ENCODE peak calls at places on chromosomes 7 and 10, in nine cellular contexts. A is suprapubic skin, S is SK-N-SH, Z is transverse colon, P is ovary, M is HepG2, H is GM12878, Q is stomach, U is esophagus muscularis mucosa. O is an unnamed sample. For H3K27me3, the result is how much of the 10 kb centered on the place peaks cover.

GRCh38 chr10:104328916-104329710 is 9.2 kb downstream of the ITPRIP start:
- DNase-seq in A (peak), S (no peak), Z (no peak), P (peak), M (peak), H (no peak), Q (no peak), U (no peak), O (peak)

GRCh38 chr10:10803273-10803672 is 214.4 kb upstream of the CELF2 start:
- DNase-seq in A (no peak), S (no peak), Z (no peak), P (no peak), M (no peak), H (no peak), Q (no peak), U (no peak), O (no peak)

GRCh38 chr7:151013728-151014497 is 10.4 kb downstream of the ATG9B start:
- DNase-seq in A (peak), S (peak), Z (peak), P (no peak), M (no peak), H (peak), Q (peak), U (no peak), O (peak)

GRCh38 chr7:44338600-44338999 is 13.2 kb upstream of the CAMK2B start:
- DNase-seq in A (no peak), S (no peak), Z (no peak), P (no peak), M (no peak), H (no peak), Q (no peak), U (no peak), O (no peak)

GRCh38 chr7:3109516-3109915 is 65.8 kb upstream of the CARD11 start:
- DNase-seq in A (peak), S (no peak), Z (no peak), P (no peak), M (no peak), H (no peak), Q (no peak), U (no peak), O (no peak)

GRCh38 chr7:103640031-103640779 is 194.2 kb upstream of the SLC26A5 start:
- DNase-seq in A (no peak), S (no peak), Z (no peak), P (no peak), M (no peak), H (no peak), Q (no peak), U (no peak), O (no peak)

GRCh38 chr10:317219-317868 is 182.1 kb downstream of the ZMYND11 start:
- DNase-seq in A (no peak), S (no peak), Z (peak), P (no peak), M (no peak), H (peak), Q (no peak), U (no peak), O (no peak)

GRCh38 chr10:60729106-60729505 is 49.2 kb upstream of the CDK1 start:
- DNase-seq in A (no peak), S (no peak), Z (no peak), P (no peak), M (no peak), H (no peak), Q (no peak), U (no peak), O (no peak)

GRCh38 chr7:34011711-34012110 is 106.4 kb downstream of the BMPER start:
- DNase-seq in A (no peak), S (no peak), Z (no peak), P (no peak), M (no peak), H (no peak), Q (no peak), U (no peak), O (no peak)

GRCh38 chr10:50554995-50555568 is 68.7 kb downstream of the SGMS1 start:
- DNase-seq in A (no peak), S (no peak), Z (no peak), P (no peak), M (no peak), H (no peak), Q (no peak), U (no peak), O (no peak)

GRCh38 chr7:66413379-66414114 is 208.4 kb downstream of the TPST1 start:
- DNase-seq in A (peak), S (peak), Z (peak), P (peak), M (no peak), H (no peak), Q (peak), U (peak), O (peak)

GRCh38 chr10:24382979-24383663 is 174.2 kb downstream of the KIAA1217 start:
- DNase-seq in A (no peak), S (no peak), Z (peak), P (peak), M (peak), H (no peak), Q (peak), U (no peak), O (no peak)

GRCh38 chr7:107166702-107167426 is 1.9 kb upstream of the HBP1 start:
- DNase-seq in A (no peak), S (no peak), Z (no peak), P (no peak), M (no peak), H (no peak), Q (no peak), U (no peak), O (no peak)

GRCh38 chr10:3538850-3539531 is 246.0 kb downstream of the KLF6 start:
- DNase-seq in A (no peak), S (no peak), Z (no peak), P (no peak), M (no peak), H (no peak), Q (peak), U (no peak), O (peak)

GRCh38 chr7:123538189-123538714 is 3.9 kb upstream of the IQUB start:
- DNase-seq in A (no peak), S (no peak), Z (no peak), P (no peak), M (no peak), H (no peak), Q (no peak), U (no peak), O (no peak)

GRCh38 chr10:79410315-79411094 is 34.9 kb downstream of the ZCCHC24 start:
- DNase-seq in A (no peak), S (no peak), Z (no peak), P (peak), M (no peak), H (no peak), Q (no peak), U (no peak), O (peak)

GRCh38 chr10:68406111-68406814 is 814 bp downstream of the RUFY2 start:
- DNase-seq in A (no peak), S (peak), Z (peak), P (no peak), M (peak), H (no peak), Q (peak), U (no peak), O (no peak)

GRCh38 chr7:157507987-157508386 is 171.2 kb downstream of the DNAJB6 start:
- DNase-seq in A (no peak), S (no peak), Z (no peak), P (no peak), M (no peak), H (no peak), Q (no peak), U (no peak), O (no peak)

GRCh38 chr10:14039968-14040668 is 290.6 kb downstream of the FRMD4A start:
- DNase-seq in A (no peak), S (no peak), Z (no peak), P (no peak), M (no peak), H (no peak), Q (no peak), U (no peak), O (no peak)

GRCh38 chr10:77542860-77543259 is 94.7 kb downstream of the KCNMA1 start:
- DNase-seq in A (no peak), S (no peak), Z (no peak), P (no peak), M (no peak), H (no peak), Q (no peak), U (no peak), O (no peak)

GRCh38 chr7:106372121-106372520 is 87.3 kb upstream of the NAMPT start:
- DNase-seq in A (no peak), S (no peak), Z (no peak), P (no peak), M (no peak), H (no peak), Q (no peak), U (no peak), O (no peak)

GRCh38 chr7:123871998-123872867 is 27.3 kb downstream of the HYAL4 start:
- DNase-seq in A (no peak), S (peak), Z (peak), P (peak), M (peak), H (no peak), Q (peak), U (no peak), O (no peak)

GRCh38 chr10:986137-986825 is 2.0 kb upstream of the GTPBP4 start:
- DNase-seq in A (no peak), S (no peak), Z (no peak), P (no peak), M (no peak), H (no peak), Q (peak), U (no peak), O (no peak)

GRCh38 chr10:7121154-7121797 is 289.6 kb downstream of the SFMBT2 start:
- DNase-seq in A (no peak), S (peak), Z (peak), P (no peak), M (peak), H (no peak), Q (peak), U (no peak), O (no peak)

GRCh38 chr10:75468612-75469011 is 37.2 kb downstream of the LRMDA start:
- DNase-seq in A (no peak), S (no peak), Z (no peak), P (peak), M (no peak), H (no peak), Q (no peak), U (no peak), O (peak)

GRCh38 chr7:46291064-46291463 is 370.0 kb upstream of the IGFBP3 start:
- DNase-seq in A (no peak), S (peak), Z (no peak), P (no peak), M (no peak), H (peak), Q (no peak), U (no peak), O (no peak)

GRCh38 chr7:136002802-136003201 is 25.6 kb upstream of the MTPN start:
- DNase-seq in A (no peak), S (no peak), Z (no peak), P (no peak), M (no peak), H (no peak), Q (no peak), U (no peak), O (no peak)

GRCh38 chr10:93672890-93673289 is 29.5 kb downstream of the FRA10AC1 start:
- DNase-seq in A (no peak), S (no peak), Z (no peak), P (no peak), M (no peak), H (no peak), Q (no peak), U (no peak), O (no peak)

GRCh38 chr7:106421181-106421762 is 136.5 kb upstream of the NAMPT start:
- DNase-seq in A (peak), S (no peak), Z (peak), P (peak), M (no peak), H (no peak), Q (peak), U (no peak), O (peak)

GRCh38 chr7:1850111-1850975 is 180.3 kb downstream of the ELFN1 start:
- DNase-seq in A (no peak), S (no peak), Z (no peak), P (no peak), M (no peak), H (no peak), Q (no peak), U (no peak), O (peak)

GRCh38 chr7:97130417-97131139 is 13.1 kb downstream of the SDHAF3 start:
- DNase-seq in A (no peak), S (no peak), Z (no peak), P (no peak), M (no peak), H (no peak), Q (no peak), U (no peak), O (no peak)

GRCh38 chr10:16141499-16141898 is 281.2 kb upstream of the MINDY3 start:
- DNase-seq in A (no peak), S (no peak), Z (no peak), P (no peak), M (no peak), H (no peak), Q (no peak), U (no peak), O (no peak)

GRCh38 chr7:17300012-17300411 is 1.6 kb downstream of the AHR start:
- DNase-seq in A (no peak), S (no peak), Z (no peak), P (no peak), M (no peak), H (no peak), Q (no peak), U (no peak), O (no peak)

GRCh38 chr7:17297243-17297642 is 1.2 kb upstream of the AHR start:
- DNase-seq in A (no peak), S (no peak), Z (no peak), P (no peak), M (no peak), H (no peak), Q (no peak), U (no peak), O (no peak)

GRCh38 chr7:17299477-17299991 is 1.1 kb downstream of the AHR start:
- DNase-seq in A (no peak), S (no peak), Z (peak), P (no peak), M (no peak), H (no peak), Q (no peak), U (peak), O (no peak)

GRCh38 chr7:17298840-17299476 is 506 bp downstream of the AHR start:
- DNase-seq in A (peak), S (peak), Z (peak), P (peak), M (no peak), H (no peak), Q (peak), U (no peak), O (peak)

GRCh38 chr7:17298102-17298839 is at the start of gene AHR:
- DNase-seq in A (peak), S (peak), Z (peak), P (peak), M (peak), H (peak), Q (peak), U (peak), O (peak)
- TF ChIP-seq CTCF in A (no peak), S (no peak), Z (no peak), P (no peak), M (no peak), H (no peak), Q (no peak), U (no peak), O (no peak)

GRCh38 chr7:100983451-100984187 is 14.3 kb downstream of the MUC12 start:
- DNase-seq in A (no peak), S (no peak), Z (peak), P (no peak), M (no peak), H (no peak), Q (no peak), U (no peak), O (no peak)
- TF ChIP-seq EP300 in A (no peak), S (no peak), Z (peak), P (no peak), M (no peak), H (no peak), Q (no peak), U (no peak), O (no peak)

DNA sequence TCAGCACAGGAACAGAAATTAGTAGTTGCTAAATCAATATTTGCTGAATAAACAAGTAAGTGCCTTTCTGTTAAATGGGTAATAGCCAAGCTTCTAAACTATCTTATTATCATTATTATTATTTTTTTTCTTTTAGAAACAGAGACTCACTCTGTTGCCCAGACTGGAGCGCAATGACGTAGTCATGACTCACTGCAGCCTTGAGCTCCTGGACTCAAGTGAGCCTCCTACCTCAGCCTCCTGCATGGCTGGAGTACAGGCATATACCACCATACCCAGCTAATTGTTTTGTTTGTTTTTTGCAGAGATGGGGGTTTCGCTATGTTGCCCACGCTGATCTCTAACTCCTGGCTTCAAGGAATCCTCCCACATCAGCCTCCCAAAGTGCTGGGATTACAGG is 12.3 kb upstream of the ELN start:
- DNase-seq in A (no peak), S (no peak), Z (no peak), P (no peak), M (no peak), H (no peak), Q (no peak), U (no peak), O (no peak)
- H3K27me3 ChIP-seq in A (under half), S (under half), Z (under half), P (under half), M (under half), H (under half), Q (under half), U (under half), O (under half)

GRCh38 chr7:74658171-74659004 is 870 bp downstream of the GTF2I start:
- DNase-seq in A (peak), S (peak), Z (peak), P (peak), M (peak), H (no peak), Q (peak), U (peak), O (peak)

GRCh38 chr7:74655785-74656420 is 1.6 kb upstream of the GTF2I start:
- DNase-seq in A (no peak), S (peak), Z (no peak), P (no peak), M (no peak), H (no peak), Q (no peak), U (no peak), O (peak)

GRCh38 chr7:74657692-74658170 is at the start of gene GTF2I:
- DNase-seq in A (no peak), S (no peak), Z (no peak), P (no peak), M (no peak), H (no peak), Q (peak), U (no peak), O (no peak)

GRCh38 chr7:74656421-74656910 is 1.1 kb upstream of the GTF2I start:
- DNase-seq in A (peak), S (peak), Z (peak), P (peak), M (peak), H (no peak), Q (peak), U (no peak), O (peak)

DNA sequence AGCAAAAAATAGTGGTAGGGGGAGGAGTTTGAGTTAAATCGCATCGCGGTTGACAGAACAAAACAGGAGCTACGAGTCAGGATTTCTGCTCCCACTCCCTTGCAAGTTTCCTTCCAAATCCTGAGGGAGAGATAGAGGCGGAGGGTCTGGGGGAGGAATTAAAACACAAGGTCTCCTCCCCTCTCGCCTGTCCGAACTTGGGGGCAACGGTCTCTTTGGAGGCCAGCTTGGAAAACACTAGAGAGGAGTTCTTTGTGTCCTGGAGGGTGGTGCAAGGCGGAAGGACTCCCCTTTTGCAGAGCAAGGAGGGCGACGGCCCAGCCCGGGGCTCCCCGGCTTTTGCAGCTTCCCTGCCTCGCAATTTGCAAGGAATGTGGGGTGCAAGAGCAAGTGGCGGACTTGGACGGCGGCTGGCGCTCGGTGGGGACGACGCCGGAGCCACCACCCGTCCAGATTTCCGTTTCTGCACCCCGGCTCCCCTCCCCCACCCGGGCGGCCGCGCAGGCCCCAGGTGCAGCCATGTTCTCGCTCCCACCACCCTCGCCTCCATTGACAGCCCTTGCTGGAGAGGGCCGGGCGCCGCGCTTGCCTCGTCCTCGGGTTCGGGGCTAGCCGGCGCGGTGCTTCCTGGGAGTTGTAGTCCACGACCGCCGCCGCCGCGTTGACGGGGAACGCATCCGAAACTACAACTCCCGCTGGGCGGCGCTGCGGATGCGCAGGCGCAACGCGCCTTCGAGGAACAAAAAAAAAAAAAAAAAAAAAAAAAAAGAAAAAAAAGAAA is 417 bp upstream of the GTF2I start:
- DNase-seq in A (peak), S (peak), Z (peak), P (peak), M (peak), H (peak), Q (peak), U (peak), O (peak)
- TF ChIP-seq CTCF in A (no peak), S (no peak), Z (no peak), P (no peak), M (peak), H (peak), Q (no peak), U (peak), O (no peak)

GRCh38 chr10:43313901-43314300 is 47.0 kb upstream of the RASGEF1A start:
- DNase-seq in A (no peak), S (no peak), Z (no peak), P (no peak), M (no peak), H (no peak), Q (no peak), U (no peak), O (no peak)
- TF ChIP-seq EP300 in A (no peak), S (no peak), Z (no peak), P (no peak), M (no peak), H (no peak), Q (no peak), U (no peak), O (no peak)